ENCODE peak calls at places on chromosomes 1 and 21, in six cellular contexts. One of them, this sample, is unnamed.
A peak's percentile ranks its signal among the peaks of the same experiment; 100 is the strongest.

GRCh38 chr21:27045281-27045985 is 78.5 kb upstream of the ADAMTS5 start:
- DNase-seq in tibial nerve: no peak
- DNase-seq in CD8-positive, alpha-beta memory T cell: no peak
- DNase-seq in heart left ventricle: no peak
- DNase-seq in BE2C: no peak
- DNase-seq in DND-41: no peak
- DNase-seq in this sample: no peak

GRCh38 chr1:179178135-179178630 is 51.3 kb downstream of the ABL2 start:
- DNase-seq in DND-41: no peak
- DNase-seq in BE2C: no peak
- DNase-seq in heart left ventricle: no peak
- DNase-seq in tibial nerve: no peak
- DNase-seq in CD8-positive, alpha-beta memory T cell: no peak
- DNase-seq in this sample: no peak

GRCh38 chr21:38258803-38259485 is 2.2 kb downstream of the KCNJ15 start:
- DNase-seq in CD8-positive, alpha-beta memory T cell: no peak
- DNase-seq in BE2C: no peak
- DNase-seq in heart left ventricle: no peak
- DNase-seq in tibial nerve: no peak
- DNase-seq in DND-41: no peak
- DNase-seq in this sample: no peak

GRCh38 chr1:44672254-44672955 is 1.9 kb downstream of the TMEM53 start:
- DNase-seq in tibial nerve: no peak
- DNase-seq in heart left ventricle: no peak
- DNase-seq in CD8-positive, alpha-beta memory T cell: no peak
- DNase-seq in BE2C: no peak
- DNase-seq in DND-41: no peak
- DNase-seq in this sample: no peak

GRCh38 chr1:161725888-161726630 is 4.7 kb downstream of the FCRLB start:
- DNase-seq in CD8-positive, alpha-beta memory T cell: peak; percentile 47
- DNase-seq in tibial nerve: peak; percentile 25
- DNase-seq in heart left ventricle: peak; percentile 78
- DNase-seq in BE2C: peak; percentile 55
- DNase-seq in DND-41: peak; percentile 8
- DNase-seq in this sample: peak; percentile 70

GRCh38 chr1:3695326-3696217 is 43.3 kb downstream of the TP73 start:
- DNase-seq in heart left ventricle: peak; percentile 82
- DNase-seq in BE2C: peak; percentile 65
- DNase-seq in DND-41: peak; percentile 16
- DNase-seq in CD8-positive, alpha-beta memory T cell: peak; percentile 11
- DNase-seq in tibial nerve: peak; percentile 12
- DNase-seq in this sample: no peak

GRCh38 chr1:153540394-153541361 is at the start of gene S100A5:
- DNase-seq in tibial nerve: no peak
- DNase-seq in heart left ventricle: no peak
- DNase-seq in DND-41: peak; percentile 88
- DNase-seq in CD8-positive, alpha-beta memory T cell: peak; percentile 55
- DNase-seq in BE2C: no peak
- DNase-seq in this sample: peak; percentile 56

GRCh38 chr1:247078315-247079140 is at the start of gene ZNF670:
- DNase-seq in DND-41: peak; percentile 95
- DNase-seq in CD8-positive, alpha-beta memory T cell: peak; percentile 71
- DNase-seq in tibial nerve: peak; percentile 97
- DNase-seq in BE2C: peak; percentile 98
- DNase-seq in heart left ventricle: peak; percentile 96
- DNase-seq in this sample: peak; percentile 97

GRCh38 chr1:31423418-31423947 is 10.5 kb downstream of the SERINC2 start:
- DNase-seq in DND-41: peak; percentile 82
- DNase-seq in heart left ventricle: no peak
- DNase-seq in CD8-positive, alpha-beta memory T cell: no peak
- DNase-seq in BE2C: no peak
- DNase-seq in tibial nerve: no peak
- DNase-seq in this sample: no peak

GRCh38 chr1:76158126-76158525 is 83.6 kb downstream of the ST6GALNAC3 start:
- DNase-seq in CD8-positive, alpha-beta memory T cell: no peak
- DNase-seq in tibial nerve: no peak
- DNase-seq in BE2C: no peak
- DNase-seq in DND-41: no peak
- DNase-seq in heart left ventricle: no peak
- DNase-seq in this sample: no peak

GRCh38 chr1:201774224-201774982 is 54.6 kb upstream of the IPO9 start:
- DNase-seq in tibial nerve: no peak
- DNase-seq in DND-41: no peak
- DNase-seq in CD8-positive, alpha-beta memory T cell: no peak
- DNase-seq in heart left ventricle: no peak
- DNase-seq in BE2C: no peak
- DNase-seq in this sample: no peak

GRCh38 chr1:26799479-26800133 is 11.9 kb downstream of the PIGV start:
- DNase-seq in CD8-positive, alpha-beta memory T cell: no peak
- DNase-seq in tibial nerve: no peak
- DNase-seq in heart left ventricle: peak; percentile 69
- DNase-seq in BE2C: no peak
- DNase-seq in DND-41: no peak
- DNase-seq in this sample: peak; percentile 71

GRCh38 chr21:38897532-38898421 is 92.0 kb downstream of the ETS2 start:
- DNase-seq in BE2C: no peak
- DNase-seq in CD8-positive, alpha-beta memory T cell: no peak
- DNase-seq in heart left ventricle: no peak
- DNase-seq in tibial nerve: no peak
- DNase-seq in DND-41: no peak
- DNase-seq in this sample: no peak

GRCh38 chr21:38735807-38736206 is 69.9 kb upstream of the ETS2 start:
- DNase-seq in BE2C: no peak
- DNase-seq in heart left ventricle: no peak
- DNase-seq in CD8-positive, alpha-beta memory T cell: no peak
- DNase-seq in DND-41: no peak
- DNase-seq in tibial nerve: no peak
- DNase-seq in this sample: no peak

GRCh38 chr1:175894543-175894942 is 151.1 kb upstream of the TNR start:
- DNase-seq in heart left ventricle: no peak
- DNase-seq in DND-41: no peak
- DNase-seq in tibial nerve: no peak
- DNase-seq in BE2C: no peak
- DNase-seq in CD8-positive, alpha-beta memory T cell: no peak
- DNase-seq in this sample: no peak

GRCh38 chr1:9250586-9251381 is 16.2 kb downstream of the H6PD start:
- DNase-seq in BE2C: no peak
- DNase-seq in CD8-positive, alpha-beta memory T cell: no peak
- DNase-seq in heart left ventricle: no peak
- DNase-seq in tibial nerve: no peak
- DNase-seq in DND-41: no peak
- DNase-seq in this sample: no peak

GRCh38 chr1:19734472-19734999 is 65.2 kb downstream of the TMCO4 start:
- DNase-seq in tibial nerve: no peak
- DNase-seq in BE2C: no peak
- DNase-seq in CD8-positive, alpha-beta memory T cell: no peak
- DNase-seq in DND-41: no peak
- DNase-seq in heart left ventricle: no peak
- DNase-seq in this sample: peak; percentile 86

GRCh38 chr21:33025471-33026298 is at the start of gene OLIG2:
- DNase-seq in BE2C: peak; percentile 79
- DNase-seq in CD8-positive, alpha-beta memory T cell: no peak
- DNase-seq in heart left ventricle: no peak
- DNase-seq in DND-41: no peak
- DNase-seq in tibial nerve: no peak
- DNase-seq in this sample: no peak

GRCh38 chr21:39047046-39047445 is 136.2 kb downstream of the PSMG1 start:
- DNase-seq in DND-41: no peak
- DNase-seq in tibial nerve: no peak
- DNase-seq in heart left ventricle: no peak
- DNase-seq in CD8-positive, alpha-beta memory T cell: no peak
- DNase-seq in BE2C: no peak
- DNase-seq in this sample: no peak

GRCh38 chr1:181318858-181319235 is 164.5 kb upstream of the CACNA1E start:
- DNase-seq in DND-41: no peak
- DNase-seq in CD8-positive, alpha-beta memory T cell: no peak
- DNase-seq in tibial nerve: no peak
- DNase-seq in BE2C: no peak
- DNase-seq in heart left ventricle: no peak
- DNase-seq in this sample: no peak

GRCh38 chr1:196317535-196318522 is 290.4 kb downstream of the KCNT2 start:
- DNase-seq in BE2C: peak; percentile 49
- DNase-seq in DND-41: peak; percentile 31
- DNase-seq in tibial nerve: peak; percentile 53
- DNase-seq in heart left ventricle: no peak
- DNase-seq in CD8-positive, alpha-beta memory T cell: no peak
- DNase-seq in this sample: no peak

GRCh38 chr1:61265665-61266064 is 183.3 kb downstream of the NFIA start:
- DNase-seq in tibial nerve: no peak
- DNase-seq in heart left ventricle: no peak
- DNase-seq in BE2C: no peak
- DNase-seq in CD8-positive, alpha-beta memory T cell: no peak
- DNase-seq in DND-41: no peak
- DNase-seq in this sample: no peak

GRCh38 chr1:2405588-2406295 is 6.6 kb downstream of the PEX10 start:
- DNase-seq in CD8-positive, alpha-beta memory T cell: no peak
- DNase-seq in DND-41: no peak
- DNase-seq in heart left ventricle: no peak
- DNase-seq in BE2C: no peak
- DNase-seq in tibial nerve: no peak
- DNase-seq in this sample: no peak

GRCh38 chr1:108512239-108513071 is 47.4 kb upstream of the EEIG2 start:
- DNase-seq in BE2C: no peak
- DNase-seq in DND-41: no peak
- DNase-seq in tibial nerve: peak; percentile 27
- DNase-seq in heart left ventricle: no peak
- DNase-seq in CD8-positive, alpha-beta memory T cell: peak; percentile 48
- DNase-seq in this sample: no peak

GRCh38 chr1:117609471-117609911 is 3.6 kb downstream of the TENT5C start:
- DNase-seq in tibial nerve: no peak
- DNase-seq in CD8-positive, alpha-beta memory T cell: no peak
- DNase-seq in heart left ventricle: no peak
- DNase-seq in DND-41: no peak
- DNase-seq in BE2C: no peak
- DNase-seq in this sample: peak; percentile 72

GRCh38 chr21:29148535-29148934 is 18.1 kb downstream of the MAP3K7CL start:
- DNase-seq in heart left ventricle: no peak
- DNase-seq in DND-41: peak; percentile 68
- DNase-seq in CD8-positive, alpha-beta memory T cell: no peak
- DNase-seq in tibial nerve: no peak
- DNase-seq in BE2C: no peak
- DNase-seq in this sample: no peak

GRCh38 chr1:12049625-12050024 is 13.5 kb upstream of the TNFRSF8 start:
- DNase-seq in CD8-positive, alpha-beta memory T cell: no peak
- DNase-seq in BE2C: no peak
- DNase-seq in tibial nerve: no peak
- DNase-seq in DND-41: no peak
- DNase-seq in heart left ventricle: no peak
- DNase-seq in this sample: no peak

GRCh38 chr1:12053752-12054548 is 9.2 kb upstream of the TNFRSF8 start:
- DNase-seq in BE2C: no peak
- DNase-seq in CD8-positive, alpha-beta memory T cell: no peak
- DNase-seq in heart left ventricle: no peak
- DNase-seq in tibial nerve: no peak
- DNase-seq in DND-41: no peak
- DNase-seq in this sample: no peak

GRCh38 chr1:12052997-12053686 is 10.0 kb upstream of the TNFRSF8 start:
- DNase-seq in tibial nerve: no peak
- DNase-seq in BE2C: no peak
- DNase-seq in DND-41: no peak
- DNase-seq in heart left ventricle: peak; percentile 75
- DNase-seq in CD8-positive, alpha-beta memory T cell: no peak
- DNase-seq in this sample: no peak

GRCh38 chr1:12051361-12051760 is 11.7 kb upstream of the TNFRSF8 start:
- DNase-seq in DND-41: no peak
- DNase-seq in CD8-positive, alpha-beta memory T cell: no peak
- DNase-seq in heart left ventricle: no peak
- DNase-seq in tibial nerve: no peak
- DNase-seq in BE2C: no peak
- DNase-seq in this sample: no peak

DNA sequence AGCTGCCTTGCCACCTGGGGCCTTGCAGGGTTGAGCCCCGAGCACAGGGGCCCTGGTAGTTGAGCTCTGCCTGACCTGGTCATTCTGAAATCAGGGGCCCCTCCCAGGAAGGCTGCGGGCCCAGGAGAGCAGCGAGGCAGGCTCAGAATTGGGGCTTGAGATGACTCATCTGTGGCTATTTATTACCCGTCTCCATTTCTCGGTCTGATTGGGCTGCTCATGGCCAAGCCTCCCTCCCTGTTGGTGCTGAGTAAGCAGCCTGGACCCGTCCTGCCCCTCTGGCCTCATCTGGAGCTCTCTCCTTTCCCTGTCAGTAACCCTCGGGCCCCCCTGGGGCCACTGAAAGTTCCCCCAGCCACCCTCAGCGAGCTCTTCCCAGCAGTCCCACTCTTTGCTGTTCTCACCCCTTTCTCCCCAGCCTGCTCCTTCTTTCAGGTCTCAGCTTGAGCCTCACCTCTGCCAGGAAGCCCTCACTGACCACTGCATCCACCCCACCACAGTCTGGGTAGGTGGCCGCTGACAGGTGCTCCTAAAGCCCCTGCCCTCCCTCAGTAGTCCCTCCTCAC is 11.0 kb upstream of the TNFRSF8 start:
- DNase-seq in DND-41: no peak
- DNase-seq in CD8-positive, alpha-beta memory T cell: no peak
- DNase-seq in BE2C: no peak
- DNase-seq in tibial nerve: peak; percentile 43
- DNase-seq in heart left ventricle: peak; percentile 77
- DNase-seq in this sample: peak; percentile 76
- H3K4me1 ChIP-seq in DND-41: no peaks in the 10 kb centered on the region
- H3K4me1 ChIP-seq in CD8-positive, alpha-beta memory T cell: peaks cover 18% of the 10 kb centered on the region
- H3K4me1 ChIP-seq in BE2C: no peaks in the 10 kb centered on the region
- H3K4me1 ChIP-seq in tibial nerve: no peaks in the 10 kb centered on the region
- H3K4me1 ChIP-seq in heart left ventricle: no peaks in the 10 kb centered on the region
- H3K4me1 ChIP-seq in this sample: no peaks in the 10 kb centered on the region

GRCh38 chr1:232627645-232628334 is 2.1 kb downstream of the SIPA1L2 start:
- DNase-seq in DND-41: no peak
- DNase-seq in BE2C: no peak
- DNase-seq in CD8-positive, alpha-beta memory T cell: peak; percentile 30
- DNase-seq in tibial nerve: no peak
- DNase-seq in heart left ventricle: no peak
- DNase-seq in this sample: no peak
- H3K4me3 ChIP-seq in DND-41: no peak overlapping the region
- H3K4me3 ChIP-seq in BE2C: no peak overlapping the region
- H3K4me3 ChIP-seq in CD8-positive, alpha-beta memory T cell: no peak overlapping the region
- H3K4me3 ChIP-seq in tibial nerve: peak overlapping the region; percentile 97
- H3K4me3 ChIP-seq in heart left ventricle: peak overlapping the region; percentile 93
- H3K4me3 ChIP-seq in this sample: no peak overlapping the region

GRCh38 chr1:92948071-92948470 is 13.2 kb downstream of the DIPK1A start:
- DNase-seq in DND-41: no peak
- DNase-seq in CD8-positive, alpha-beta memory T cell: no peak
- DNase-seq in tibial nerve: no peak
- DNase-seq in BE2C: no peak
- DNase-seq in heart left ventricle: no peak
- DNase-seq in this sample: no peak
- H3K4me1 ChIP-seq in DND-41: peaks cover 59% of the 10 kb centered on the region
- H3K4me1 ChIP-seq in CD8-positive, alpha-beta memory T cell: peaks cover 48% of the 10 kb centered on the region
- H3K4me1 ChIP-seq in tibial nerve: no peaks in the 10 kb centered on the region
- H3K4me1 ChIP-seq in BE2C: no peaks in the 10 kb centered on the region
- H3K4me1 ChIP-seq in heart left ventricle: peaks cover 5% of the 10 kb centered on the region
- H3K4me1 ChIP-seq in this sample: peaks cover 65% of the 10 kb centered on the region

DNA sequence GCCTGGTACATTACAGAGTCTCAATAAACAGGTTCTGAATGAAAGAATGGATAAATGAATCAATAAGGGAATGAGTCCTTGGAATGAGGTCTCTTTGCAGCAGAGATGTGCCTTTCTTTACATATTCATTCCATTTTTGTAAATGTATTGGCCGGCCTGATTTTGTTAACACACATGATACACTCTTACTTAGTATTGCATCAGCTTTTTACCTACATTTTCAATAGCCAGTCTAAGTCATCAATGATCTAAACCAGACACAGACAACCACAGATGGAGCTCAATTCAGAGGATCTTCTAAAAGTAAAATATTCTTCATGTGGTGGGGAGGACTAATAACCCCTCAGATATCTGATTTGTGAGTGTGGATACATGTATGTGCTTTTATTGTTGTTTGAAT is 653.1 kb downstream of the LMO4 start:
- DNase-seq in heart left ventricle: no peak
- DNase-seq in CD8-positive, alpha-beta memory T cell: no peak
- DNase-seq in BE2C: no peak
- DNase-seq in tibial nerve: no peak
- DNase-seq in DND-41: no peak
- DNase-seq in this sample: no peak
- H3K4me3 ChIP-seq in heart left ventricle: no peak overlapping the region
- H3K4me3 ChIP-seq in CD8-positive, alpha-beta memory T cell: no peak overlapping the region
- H3K4me3 ChIP-seq in BE2C: no peak overlapping the region
- H3K4me3 ChIP-seq in tibial nerve: no peak overlapping the region
- H3K4me3 ChIP-seq in DND-41: no peak overlapping the region
- H3K4me3 ChIP-seq in this sample: no peak overlapping the region